ENCODE peak calls at places on chromosomes 6 and 20, in five cellular contexts. I is pancreas, K is HCT116, N is thoracic aorta, Q is NB4. J is an unnamed sample.

GRCh38 chr6:146028250-146028789 is 542 bp upstream of the GRM1 start:
- DNase-seq in K (no peak), Q (peak; percentile 55), N (no peak), I (peak; percentile 90), J (peak; percentile 37)

GRCh38 chr20:24787071-24787470 is 162.0 kb upstream of the CST7 start:
- DNase-seq in N (no peak), I (peak; percentile 52), K (no peak), Q (no peak), J (no peak)

GRCh38 chr20:4112490-4113420 is 97.4 kb upstream of the RNF24 start:
- DNase-seq in N (no peak), Q (no peak), I (no peak), K (no peak), J (peak; percentile 87)

GRCh38 chr6:142152731-142153130 is 5.7 kb downstream of the VTA1 start:
- DNase-seq in N (no peak), K (no peak), I (no peak), Q (no peak), J (no peak)

GRCh38 chr6:13764996-13765395 is 49.4 kb downstream of the MCUR1 start:
- DNase-seq in K (no peak), I (no peak), N (no peak), Q (peak; percentile 23), J (peak; percentile 60)

GRCh38 chr20:59015812-59016711 is 3.2 kb upstream of the TUBB1 start:
- DNase-seq in K (no peak), I (peak; percentile 39), Q (no peak), N (no peak), J (no peak)

GRCh38 chr20:49599746-49600113 is 31.8 kb upstream of the PTGIS start:
- DNase-seq in Q (no peak), N (no peak), I (no peak), K (no peak), J (no peak)

GRCh38 chr6:160036790-160037206 is 67.9 kb downstream of the IGF2R start:
- DNase-seq in Q (no peak), K (no peak), I (no peak), N (no peak), J (no peak)

GRCh38 chr20:20019123-20019522 is 2.0 kb downstream of the NAA20 start:
- DNase-seq in N (no peak), I (no peak), K (no peak), Q (no peak), J (no peak)

GRCh38 chr6:99151634-99152344 is 197.7 kb downstream of the FAXC start:
- DNase-seq in N (no peak), Q (peak; percentile 49), K (peak; percentile 37), I (no peak), J (peak; percentile 61)

GRCh38 chr20:4369798-4370124 is 351.9 kb upstream of the PRND start:
- DNase-seq in N (no peak), I (no peak), K (no peak), Q (peak; percentile 88), J (peak; percentile 63)

GRCh38 chr6:162119349-162119748 is 608.2 kb downstream of the PRKN start:
- DNase-seq in N (no peak), Q (peak; percentile 57), I (no peak), K (no peak), J (no peak)

GRCh38 chr6:135782517-135782916 is 69.0 kb upstream of the PDE7B start:
- DNase-seq in I (no peak), K (no peak), N (no peak), Q (no peak), J (no peak)

GRCh38 chr20:34012735-34013134 is 19.0 kb downstream of the RALY start:
- DNase-seq in N (no peak), K (no peak), Q (no peak), I (no peak), J (no peak)

GRCh38 chr20:51487525-51488279 is 54.8 kb downstream of the NFATC2 start:
- DNase-seq in K (peak; percentile 89), Q (no peak), N (no peak), I (no peak), J (no peak)

GRCh38 chr20:61877331-61877730 is 188.3 kb downstream of the TAF4 start:
- DNase-seq in Q (no peak), N (no peak), K (no peak), I (peak; percentile 19), J (no peak)

GRCh38 chr20:41072099-41072798 is 43.6 kb downstream of the TOP1 start:
- DNase-seq in K (no peak), I (peak; percentile 18), Q (no peak), N (peak; percentile 14), J (no peak)

GRCh38 chr20:16542477-16542876 is 30.8 kb downstream of the KIF16B start:
- DNase-seq in Q (no peak), N (no peak), I (no peak), K (no peak), J (no peak)

GRCh38 chr6:21478411-21478810 is 115.1 kb upstream of the SOX4 start:
- DNase-seq in N (no peak), Q (no peak), K (no peak), I (no peak), J (no peak)
- TF ChIP-seq CTCF in N (no peak), Q (no peak), K (no peak), I (no peak), J (no peak)

DNA sequence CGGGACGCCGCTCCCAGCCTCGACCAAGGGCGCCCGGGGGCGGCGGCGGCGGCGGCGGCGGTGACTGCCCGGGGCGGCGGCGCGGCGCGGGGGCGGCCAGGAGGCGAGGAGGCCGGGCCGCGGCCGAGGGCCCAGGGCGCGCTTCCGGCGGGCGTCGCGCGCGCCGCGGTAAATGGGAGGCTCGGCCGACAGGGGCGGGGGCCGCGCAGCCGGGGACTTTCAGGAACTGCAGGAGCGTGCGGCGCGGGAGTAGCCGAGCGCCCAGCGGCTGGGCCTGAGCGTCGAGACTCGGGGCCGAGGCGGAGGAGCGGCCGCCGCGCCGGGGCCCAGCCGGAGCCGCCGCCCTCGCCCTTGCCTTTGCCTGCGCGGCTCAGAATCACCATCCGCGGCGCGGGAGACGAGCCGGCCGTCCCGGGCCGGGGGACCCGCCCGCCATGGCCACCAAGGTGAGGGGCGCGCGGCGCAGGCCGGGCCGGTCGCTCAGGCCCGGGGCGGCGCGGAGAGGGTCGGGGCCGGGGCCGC is at the start of gene SNX9:
- DNase-seq in I (peak; percentile 91), K (peak; percentile 29), Q (peak; percentile 92), N (no peak), J (peak; percentile 59)
- TF ChIP-seq CTCF in I (no peak), K (no peak), Q (no peak), N (no peak), J (no peak)

GRCh38 chr6:26249959-26250805 is 114.8 kb upstream of the BTN3A2 start:
- DNase-seq in Q (peak; percentile 96), N (no peak), I (peak; percentile 48), K (no peak), J (peak; percentile 95)
- TF ChIP-seq CTCF in Q (peak; percentile 30), N (no peak), I (no peak), K (no peak), J (peak; percentile 53)

DNA sequence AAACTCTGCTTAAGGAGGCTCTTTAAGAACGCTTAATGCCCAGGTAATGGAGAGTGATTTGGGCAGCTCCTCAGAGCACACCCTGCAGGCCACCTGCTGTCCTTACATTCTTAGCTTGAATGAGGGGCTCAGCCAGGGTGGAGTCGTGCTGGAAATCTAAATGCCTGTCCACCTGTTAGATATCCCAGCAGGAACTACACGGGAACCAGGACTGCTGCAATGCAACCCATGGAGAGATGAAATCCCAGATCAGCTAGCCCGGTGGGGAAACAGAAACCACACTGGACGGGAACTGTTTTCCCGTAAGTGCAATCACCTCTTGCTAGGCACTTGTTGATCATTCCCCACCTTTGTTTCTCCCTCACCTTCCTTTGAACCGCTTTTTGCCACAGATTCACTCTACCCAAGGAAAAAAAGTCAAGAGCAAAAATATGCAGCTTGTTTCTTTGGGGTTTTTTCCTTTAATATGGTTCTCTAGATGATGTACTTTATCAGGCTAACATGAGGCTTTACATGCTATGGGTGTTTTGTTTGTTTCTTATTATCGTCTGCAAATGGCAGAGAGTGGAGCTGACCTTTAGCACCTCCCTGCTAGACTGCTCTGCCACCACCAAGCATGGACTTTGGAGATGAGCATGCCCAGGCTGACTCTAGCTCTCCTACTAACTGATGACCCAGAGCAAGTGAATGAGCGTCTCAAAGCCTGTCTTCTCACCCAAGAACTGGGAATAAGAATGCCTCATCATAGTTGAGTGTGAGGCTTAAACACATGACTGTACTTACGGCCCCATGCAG is 125.9 kb upstream of the TNFAIP3 start:
- DNase-seq in I (no peak), Q (no peak), K (no peak), N (no peak), J (no peak)
- TF ChIP-seq CTCF in I (no peak), Q (no peak), K (peak; percentile 38), N (no peak), J (peak; percentile 12)

GRCh38 chr6:39026175-39026574 is 22.4 kb upstream of the GLP1R start:
- DNase-seq in I (no peak), Q (no peak), N (no peak), K (no peak), J (peak; percentile 29)

DNA sequence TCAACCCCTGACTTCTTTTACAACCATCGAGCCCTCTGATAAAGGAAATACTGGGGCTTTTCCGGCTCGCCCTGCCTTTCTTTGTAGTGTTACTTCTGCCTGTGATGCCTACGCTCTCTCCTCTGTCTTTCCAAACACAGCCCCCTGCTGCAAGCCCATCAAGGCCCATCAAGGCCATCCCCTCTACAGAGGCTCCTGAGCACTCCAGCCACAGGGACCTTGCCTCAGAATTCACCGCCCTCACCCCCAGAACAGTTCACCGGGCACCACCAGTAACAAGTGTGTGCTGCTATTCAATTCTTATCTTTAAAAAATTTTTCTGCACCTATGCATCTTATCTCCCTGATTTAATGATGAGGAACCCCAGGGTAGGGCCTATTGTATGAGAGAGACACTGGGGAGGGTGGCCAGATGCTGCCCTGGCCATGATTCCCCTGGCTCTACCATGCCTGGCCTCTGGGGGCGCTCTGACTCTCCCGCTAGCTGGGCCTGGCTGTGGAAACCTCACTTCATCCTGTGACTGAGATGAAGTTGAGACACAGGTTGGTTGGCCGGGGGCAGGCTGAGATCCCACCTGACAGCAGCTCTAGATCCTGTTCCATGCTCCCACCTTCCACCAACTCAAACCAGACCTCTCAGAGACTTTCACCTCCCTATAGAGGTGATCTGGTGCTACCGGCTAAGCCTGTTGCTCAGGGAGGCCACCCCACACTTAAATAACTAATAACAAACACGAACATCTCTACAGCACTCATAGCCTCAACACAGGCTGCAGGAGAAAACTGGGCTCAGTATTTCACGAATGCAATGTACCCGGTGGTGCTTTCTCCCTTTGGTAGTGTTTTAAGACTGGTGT is 19.2 kb upstream of the GLP1R start:
- DNase-seq in Q (peak; percentile 36), N (no peak), I (peak; percentile 84), K (peak; percentile 12), J (peak; percentile 36)
- TF ChIP-seq CTCF in Q (peak; percentile 98), N (peak; percentile 13), I (peak; percentile 56), K (peak; percentile 98), J (peak; percentile 93)

GRCh38 chr6:43383021-43383667 is 13.7 kb upstream of the ZNF318 start:
- DNase-seq in Q (no peak), I (no peak), K (no peak), N (no peak), J (no peak)

GRCh38 chr6:43391448-43392031 is 22.1 kb upstream of the ZNF318 start:
- DNase-seq in Q (peak; percentile 65), I (no peak), K (no peak), N (no peak), J (no peak)

GRCh38 chr6:43389713-43390265 is 20.3 kb upstream of the ZNF318 start:
- DNase-seq in N (no peak), I (no peak), Q (no peak), K (no peak), J (no peak)

GRCh38 chr6:43386492-43386891 is 17.0 kb upstream of the ZNF318 start:
- DNase-seq in Q (peak; percentile 44), N (no peak), K (no peak), I (no peak), J (peak; percentile 45)
- TF ChIP-seq CTCF in Q (peak; percentile 6), N (peak; percentile 24), K (no peak), I (no peak), J (peak; percentile 47)